ENCODE peak calls at places on chromosomes 13 and 19, in eight cellular contexts. C is mammary epithelial cell, N is ovary, B is stomach, K is H9, A is esophagus squamous epithelium, T is brain microvascular endothelial cell, X is uterus. D is an unnamed sample.

GRCh38 chr13:114074671-114075315 is 57.6 kb downstream of the RASA3 start:
- DNase-seq in C (no peak), N (no peak), B (no peak), K (no peak), A (no peak), T (no peak), X (peak; percentile 12), D (no peak)

GRCh38 chr19:5128251-5128931 is 159.5 kb downstream of the KDM4B start:
- DNase-seq in C (no peak), N (peak; percentile 88), B (peak; percentile 71), K (no peak), A (no peak), T (peak; percentile 83), X (peak; percentile 65), D (peak; percentile 95)

GRCh38 chr19:18789422-18789832 is 1.7 kb downstream of the COMP start:
- DNase-seq in C (no peak), N (no peak), B (no peak), K (peak; percentile 30), A (no peak), T (no peak), X (no peak), D (no peak)

GRCh38 chr19:1590641-1591397 is 1.8 kb downstream of the MBD3 start:
- DNase-seq in C (no peak), N (no peak), B (no peak), K (peak; percentile 56), A (no peak), T (no peak), X (no peak), D (no peak)

GRCh38 chr19:29098863-29099481 is 114.0 kb downstream of the UQCRFS1 start:
- DNase-seq in C (peak; percentile 35), N (no peak), B (peak; percentile 31), K (no peak), A (no peak), T (peak; percentile 7), X (peak; percentile 36), D (peak; percentile 9)

GRCh38 chr19:51687791-51688664 is 5.1 kb upstream of the SPACA6 start:
- DNase-seq in C (peak; percentile 70), N (peak; percentile 74), B (peak; percentile 32), K (peak; percentile 80), A (no peak), T (peak; percentile 48), X (peak; percentile 63), D (peak; percentile 48)

GRCh38 chr13:114164681-114165429 is 14.2 kb upstream of the CFAP97D2 start:
- DNase-seq in C (no peak), N (no peak), B (no peak), K (no peak), A (no peak), T (no peak), X (no peak), D (no peak)

GRCh38 chr19:1181606-1182005 is 7.5 kb upstream of the SBNO2 start:
- DNase-seq in C (peak; percentile 75), N (no peak), B (peak; percentile 86), K (no peak), A (no peak), T (no peak), X (no peak), D (peak; percentile 76)

GRCh38 chr13:45321230-45321629 is 19.8 kb downstream of the TPT1 start:
- DNase-seq in C (no peak), N (no peak), B (no peak), K (no peak), A (no peak), T (no peak), X (no peak), D (no peak)

GRCh38 chr19:5974721-5975387 is 3.1 kb downstream of the RANBP3 start:
- DNase-seq in C (no peak), N (no peak), B (no peak), K (no peak), A (no peak), T (no peak), X (no peak), D (no peak)

GRCh38 chr13:34357435-34358232 is 539.7 kb downstream of the RFC3 start:
- DNase-seq in C (peak; percentile 79), N (no peak), B (no peak), K (peak; percentile 28), A (no peak), T (peak; percentile 74), X (no peak), D (no peak)

GRCh38 chr19:58350871-58351557 is 2.3 kb downstream of the A1BG start:
- DNase-seq in C (no peak), N (no peak), B (no peak), K (no peak), A (no peak), T (no peak), X (no peak), D (no peak)

GRCh38 chr13:90239130-90239529 is 1108.4 kb upstream of the MIR17HG start:
- DNase-seq in C (no peak), N (no peak), B (no peak), K (no peak), A (no peak), T (no peak), X (no peak), D (no peak)

GRCh38 chr13:41842029-41842428 is 118.9 kb downstream of the VWA8 start:
- DNase-seq in C (no peak), N (no peak), B (no peak), K (no peak), A (no peak), T (peak; percentile 40), X (peak; percentile 20), D (no peak)
- TF ChIP-seq CTCF in C (no peak), N (no peak), B (no peak), K (no peak), A (no peak), T (no peak), X (no peak), D (no peak)

GRCh38 chr19:45498411-45499195 is at the start of gene PPM1N:
- DNase-seq in C (no peak), N (no peak), B (no peak), K (peak; percentile 86), A (no peak), T (no peak), X (no peak), D (no peak)
- TF ChIP-seq CTCF in C (no peak), N (no peak), B (no peak), K (peak; percentile 43), A (no peak), T (no peak), X (no peak), D (no peak)

GRCh38 chr19:3253270-3253669 is 28.8 kb downstream of the CELF5 start:
- DNase-seq in C (no peak), N (no peak), B (no peak), K (no peak), A (no peak), T (no peak), X (no peak), D (no peak)
- TF ChIP-seq CTCF in C (no peak), N (no peak), B (no peak), K (peak; percentile 35), A (no peak), T (peak; percentile 5), X (no peak), D (no peak)

GRCh38 chr13:44188257-44188656 is 185.4 kb upstream of the SERP2 start:
- DNase-seq in C (peak; percentile 94), N (no peak), B (no peak), K (no peak), A (no peak), T (peak; percentile 59), X (no peak), D (no peak)

GRCh38 chr13:44193731-44194130 is 179.9 kb upstream of the SERP2 start:
- DNase-seq in C (no peak), N (no peak), B (no peak), K (no peak), A (no peak), T (no peak), X (no peak), D (no peak)

GRCh38 chr13:44189085-44189484 is 184.5 kb upstream of the SERP2 start:
- DNase-seq in C (no peak), N (no peak), B (no peak), K (no peak), A (no peak), T (no peak), X (no peak), D (no peak)

GRCh38 chr13:44191103-44191502 is 182.5 kb upstream of the SERP2 start:
- DNase-seq in C (no peak), N (no peak), B (no peak), K (no peak), A (no peak), T (no peak), X (no peak), D (no peak)

GRCh38 chr13:44191504-44192171 is 182.0 kb upstream of the SERP2 start:
- DNase-seq in C (peak; percentile 70), N (peak; percentile 22), B (peak; percentile 43), K (peak; percentile 53), A (no peak), T (peak; percentile 68), X (peak; percentile 54), D (no peak)
- TF ChIP-seq CTCF in C (peak; percentile 62), N (peak; percentile 55), B (peak; percentile 73), K (peak; percentile 71), A (peak; percentile 82), T (peak; percentile 77), X (peak; percentile 73), D (peak; percentile 56)

DNA sequence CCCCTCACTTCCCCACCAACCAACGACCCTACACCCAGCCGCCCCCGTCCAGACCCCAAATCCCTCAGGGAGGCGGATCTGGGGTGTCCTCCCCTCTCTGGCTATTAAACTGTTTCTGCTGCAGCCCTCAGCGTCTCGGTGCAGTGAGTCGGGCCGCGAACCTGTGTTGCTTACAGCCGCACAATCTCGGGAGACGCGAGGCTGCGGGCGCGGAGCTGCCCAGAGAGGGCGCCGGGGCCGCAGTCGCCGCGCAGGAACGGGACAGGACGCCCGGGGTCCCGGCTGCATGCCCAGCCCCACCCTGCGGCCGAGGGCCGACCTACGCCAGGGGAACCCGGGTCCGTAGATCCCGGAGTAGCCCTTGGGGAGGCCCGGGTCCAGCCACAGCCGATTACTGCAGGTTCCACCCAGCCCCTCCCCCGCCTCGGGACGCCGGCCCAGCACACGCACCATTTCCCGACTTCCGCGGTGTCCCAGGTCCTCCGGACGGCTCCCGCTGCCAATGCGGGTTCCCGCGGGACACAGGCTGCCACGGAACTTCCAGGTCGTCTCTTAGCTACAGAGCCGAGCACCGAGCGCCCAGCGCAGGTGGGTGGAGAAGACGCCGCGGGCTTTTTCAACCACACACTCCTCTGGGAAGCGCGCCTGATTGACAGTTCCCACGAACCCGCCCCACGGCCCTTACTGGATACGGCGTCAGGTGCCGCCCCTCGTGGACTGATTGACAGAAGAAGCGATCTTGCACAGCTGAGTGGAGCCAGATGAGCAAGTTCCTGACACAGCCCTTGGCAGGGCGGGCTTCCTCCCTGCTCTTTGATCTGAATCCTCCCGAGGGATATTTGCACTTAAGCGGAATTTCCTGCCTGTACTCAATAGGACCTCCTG is at the start of gene ZNF799:
- DNase-seq in C (peak; percentile 98), N (peak; percentile 95), B (peak; percentile 99), K (peak; percentile 95), A (peak; percentile 86), T (peak; percentile 97), X (peak; percentile 98), D (peak; percentile 98)
- TF ChIP-seq CTCF in C (peak; percentile 11), N (no peak), B (no peak), K (no peak), A (no peak), T (no peak), X (peak; percentile 17), D (no peak)

DNA sequence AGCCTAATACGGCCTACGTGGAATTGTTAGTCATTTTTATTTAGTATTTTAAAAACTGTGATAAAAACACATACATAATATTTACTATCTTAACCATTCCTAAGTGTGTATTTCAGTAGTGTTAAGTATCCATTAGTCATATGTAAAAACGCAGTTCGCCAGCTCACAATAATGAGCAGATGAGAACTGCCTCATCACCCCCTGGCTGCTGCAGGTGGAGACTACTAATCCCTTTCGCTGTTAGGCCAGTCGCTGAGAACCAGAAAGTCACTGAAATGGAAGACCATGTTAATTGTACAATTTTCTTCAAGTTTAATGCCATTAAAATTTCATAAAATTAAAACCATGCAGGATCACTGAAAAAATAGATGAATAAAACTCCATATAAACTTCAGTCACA is 1.6 kb downstream of the ESD start:
- DNase-seq in C (no peak), N (no peak), B (no peak), K (no peak), A (no peak), T (no peak), X (no peak), D (no peak)
- TF ChIP-seq CTCF in C (no peak), N (no peak), B (no peak), K (peak; percentile 51), A (no peak), T (peak; percentile 7), X (no peak), D (no peak)

D was measured in pancreas.